ENCODE peak calls at places on chromosomes 3 and 15, in nine cellular contexts. M is body of pancreas, O is cardiac muscle cell, P is mammary epithelial cell, K is gastrocnemius medialis, J is right lobe of liver, X is PC-3, C is Panc1, F is stomach. G is an unnamed sample. For H3K4me1, the result is how much of the 10 kb centered on the place peaks cover.

GRCh38 chr3:190807719-190808375 is 54.6 kb downstream of the GMNC start:
- DNase-seq in M (peak), O (peak), P (peak), K (peak), J (peak), X (no peak), C (no peak), F (peak), G (peak)

GRCh38 chr15:90402230-90402629 is 14.2 kb downstream of the IQGAP1 start:
- DNase-seq in M (peak), O (no peak), P (peak), K (peak), J (no peak), X (peak), C (peak), F (no peak), G (peak)

GRCh38 chr15:45635191-45635638 is 386 bp downstream of the SQOR start:
- DNase-seq in M (peak), O (peak), P (no peak), K (peak), J (peak), X (peak), C (no peak), F (peak), G (peak)

GRCh38 chr3:159130108-159130507 is 328.3 kb downstream of the MFSD1 start:
- DNase-seq in M (peak), O (no peak), P (no peak), K (no peak), J (no peak), X (peak), C (peak), F (no peak), G (no peak)

GRCh38 chr3:18258492-18258891 is 166.6 kb downstream of the SATB1 start:
- DNase-seq in M (no peak), O (no peak), P (no peak), K (no peak), J (no peak), X (no peak), C (no peak), F (no peak), G (no peak)

GRCh38 chr3:69200384-69201068 is 78.1 kb upstream of the LMOD3 start:
- DNase-seq in M (peak), O (peak), P (peak), K (peak), J (peak), X (peak), C (no peak), F (peak), G (peak)

GRCh38 chr3:50714953-50715352 is 40.2 kb downstream of the DOCK3 start:
- DNase-seq in M (no peak), O (peak), P (peak), K (no peak), J (no peak), X (no peak), C (no peak), F (no peak), G (peak)

GRCh38 chr3:186653079-186653710 is 12.6 kb upstream of the HRG start:
- DNase-seq in M (no peak), O (no peak), P (no peak), K (no peak), J (no peak), X (no peak), C (no peak), F (no peak), G (no peak)

GRCh38 chr3:132488136-132488535 is 70.8 kb downstream of the DNAJC13 start:
- DNase-seq in M (no peak), O (no peak), P (no peak), K (no peak), J (no peak), X (no peak), C (no peak), F (no peak), G (no peak)

GRCh38 chr3:55622116-55622515 is 135.0 kb upstream of the WNT5A start:
- DNase-seq in M (no peak), O (no peak), P (peak), K (no peak), J (no peak), X (peak), C (no peak), F (no peak), G (no peak)

GRCh38 chr3:162729686-162730085 is 1233.1 kb downstream of the OTOL1 start:
- DNase-seq in M (no peak), O (no peak), P (peak), K (no peak), J (no peak), X (peak), C (no peak), F (no peak), G (no peak)

GRCh38 chr3:131221731-131222130 is 159.8 kb upstream of the NUDT16 start:
- DNase-seq in M (no peak), O (no peak), P (peak), K (no peak), J (no peak), X (peak), C (no peak), F (no peak), G (peak)

GRCh38 chr3:182937293-182938051 is 42.9 kb downstream of the DCUN1D1 start:
- DNase-seq in M (no peak), O (no peak), P (peak), K (no peak), J (no peak), X (no peak), C (no peak), F (no peak), G (peak)

GRCh38 chr3:82265747-82266146 is 504.3 kb upstream of the GBE1 start:
- DNase-seq in M (no peak), O (no peak), P (no peak), K (no peak), J (no peak), X (no peak), C (no peak), F (no peak), G (no peak)

GRCh38 chr15:66822106-66822505 is 120.1 kb downstream of the SMAD6 start:
- DNase-seq in M (no peak), O (no peak), P (no peak), K (no peak), J (no peak), X (no peak), C (no peak), F (no peak), G (no peak)

GRCh38 chr3:71191031-71191482 is 392.5 kb downstream of the FOXP1 start:
- DNase-seq in M (no peak), O (no peak), P (no peak), K (no peak), J (no peak), X (no peak), C (no peak), F (no peak), G (no peak)

GRCh38 chr15:52037889-52038505 is 19.0 kb downstream of the MAPK6 start:
- DNase-seq in M (no peak), O (no peak), P (no peak), K (no peak), J (no peak), X (no peak), C (no peak), F (no peak), G (no peak)

GRCh38 chr15:52042051-52042851 is 23.2 kb downstream of the MAPK6 start:
- DNase-seq in M (no peak), O (no peak), P (no peak), K (no peak), J (no peak), X (peak), C (no peak), F (no peak), G (peak)

DNA sequence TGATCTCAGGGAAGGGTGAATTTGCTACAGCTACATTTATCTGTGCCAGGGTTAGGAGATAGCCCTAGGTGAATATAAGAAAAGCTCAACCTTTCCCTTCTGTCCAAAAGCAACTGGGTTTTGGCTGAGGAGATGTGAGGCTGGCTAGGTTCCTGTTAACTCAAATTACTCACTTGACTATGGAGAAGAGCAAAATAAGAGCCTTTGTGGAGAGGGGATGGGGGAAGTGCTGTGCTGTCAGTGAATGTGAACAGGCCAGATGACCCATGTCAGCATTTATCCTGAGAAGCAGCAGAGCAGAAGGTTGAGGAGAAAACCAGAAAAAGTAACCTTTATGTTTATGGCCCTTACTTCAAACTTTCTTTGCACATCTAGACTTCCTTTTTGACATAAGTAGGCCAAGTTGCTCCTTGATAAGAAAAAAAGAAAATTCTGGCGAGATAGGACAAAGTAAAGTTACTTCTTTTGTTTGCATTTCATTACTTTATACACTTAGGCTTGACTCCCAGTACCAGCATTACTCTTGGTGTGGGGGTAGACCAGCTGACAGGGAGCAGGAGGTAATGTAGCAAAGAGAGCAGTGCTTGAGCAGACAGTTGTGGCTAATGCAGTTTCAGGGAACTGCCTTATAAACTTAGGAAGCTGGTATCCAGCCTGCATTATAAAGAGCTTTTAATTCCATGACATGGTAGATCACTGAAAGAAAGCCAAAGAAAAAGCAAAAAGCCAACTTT is 21.3 kb downstream of the MAPK6 start:
- DNase-seq in M (peak), O (peak), P (no peak), K (peak), J (no peak), X (no peak), C (no peak), F (peak), G (no peak)
- H3K4me1 ChIP-seq in M (under half), O (under half), P (under half), K (half or more), J (under half), X (under half), C (under half), F (half or more), G (under half)

DNA sequence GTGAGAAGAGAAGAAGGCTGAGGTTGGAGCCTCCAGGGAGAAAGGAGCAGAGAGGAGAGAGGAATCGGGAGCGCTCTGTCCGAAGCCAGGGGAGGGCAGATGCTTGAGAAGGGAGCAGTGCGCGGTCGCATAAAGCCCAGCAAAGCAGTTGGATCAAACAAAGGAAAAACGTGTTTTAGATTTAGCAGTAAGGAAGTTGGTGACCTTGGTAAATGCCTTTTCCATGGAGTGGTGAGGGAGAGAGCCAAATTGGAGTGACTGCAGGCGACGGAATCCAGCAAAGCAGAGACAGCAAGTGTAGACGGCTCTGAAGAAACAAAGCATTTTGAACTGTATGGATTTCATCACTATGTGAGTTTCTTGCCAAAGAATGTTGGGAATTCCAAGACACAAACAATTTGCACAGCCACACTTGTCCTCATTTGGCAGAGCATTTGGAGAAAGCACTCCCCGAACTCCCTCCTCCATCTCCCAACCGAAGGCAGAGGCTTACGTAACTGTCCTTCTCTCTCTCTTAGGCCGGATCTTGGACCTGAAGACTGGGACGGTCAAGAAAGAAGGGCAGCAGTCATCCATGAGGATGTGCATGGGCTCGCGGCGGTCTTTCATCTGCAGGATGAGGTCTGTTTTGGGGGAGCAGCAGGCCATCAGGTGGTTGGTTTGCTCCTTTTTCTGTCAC is 103.6 kb downstream of the ARNT2 start:
- DNase-seq in M (peak), O (no peak), P (no peak), K (no peak), J (no peak), X (no peak), C (no peak), F (no peak), G (no peak)
- H3K27ac ChIP-seq in M (no peak), O (no peak), P (no peak), K (no peak), J (no peak), X (no peak), C (no peak), F (no peak), G (no peak)

GRCh38 chr3:46280105-46280797 is 38.0 kb downstream of the CCR3 start:
- DNase-seq in M (peak), O (no peak), P (peak), K (no peak), J (no peak), X (peak), C (no peak), F (no peak), G (peak)
- H3K4me1 ChIP-seq in M (under half), O (under half), P (under half), K (under half), J (under half), X (under half), C (under half), F (under half), G (under half)

GRCh38 chr3:152436707-152437615 is 168.2 kb downstream of the MBNL1 start:
- DNase-seq in M (no peak), O (no peak), P (no peak), K (no peak), J (no peak), X (no peak), C (no peak), F (no peak), G (no peak)
- H3K27ac ChIP-seq in M (peak), O (no peak), P (no peak), K (peak), J (no peak), X (no peak), C (peak), F (no peak), G (no peak)

GRCh38 chr15:78093242-78094020 is 1.1 kb downstream of the SH2D7 start:
- DNase-seq in M (peak), O (no peak), P (peak), K (peak), J (no peak), X (no peak), C (no peak), F (no peak), G (no peak)
- H3K4me1 ChIP-seq in M (under half), O (under half), P (under half), K (under half), J (under half), X (under half), C (under half), F (under half), G (under half)

DNA sequence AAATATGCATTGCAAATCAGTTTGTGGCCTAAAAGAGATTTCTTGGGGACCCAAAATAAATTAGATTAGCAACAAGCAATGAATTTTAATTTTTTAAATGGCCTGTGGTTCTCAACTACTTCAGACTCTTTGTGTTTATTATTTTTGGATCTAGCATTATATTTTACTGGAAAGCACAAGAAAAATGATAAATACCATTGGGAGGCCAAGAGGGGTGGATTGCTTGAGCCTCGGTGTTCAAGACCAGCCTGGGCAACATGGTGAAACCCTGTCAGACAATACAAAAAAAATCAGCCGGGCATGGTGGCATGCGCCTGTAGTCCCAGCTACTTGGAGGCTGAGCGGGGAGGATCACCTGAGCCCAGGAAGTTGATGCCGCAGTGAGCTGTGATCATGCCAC is 13.6 kb downstream of the LACTB start:
- DNase-seq in M (no peak), O (no peak), P (no peak), K (no peak), J (no peak), X (no peak), C (no peak), F (no peak), G (no peak)
- H3K27ac ChIP-seq in M (peak), O (no peak), P (peak), K (no peak), J (peak), X (peak), C (no peak), F (peak), G (peak)

G was measured in foreskin keratinocyte.